ENCODE peak calls at places on chromosomes 16 and 17, in eight cellular contexts. X is neural progenitor cell, S is EL, Q is germinal center, J is immature natural killer cell, Z is iris pigment epithelial cell, U is mammary epithelial cell, D is astrocyte of the spinal cord. L is an unnamed sample.

GRCh38 chr16:11586375-11586855 is 304 bp downstream of the LITAF start:
- DNase-seq in J (no peak), U (no peak), S (peak), D (no peak), Q (peak), X (no peak), Z (no peak), L (no peak)

GRCh38 chr17:79806863-79807720 is 10.2 kb upstream of the CBX8 start:
- DNase-seq in D (no peak), U (no peak), X (peak), J (no peak), Z (no peak), S (no peak), Q (no peak), L (no peak)

GRCh38 chr16:2388875-2389433 is 40.3 kb upstream of the CCNF start:
- DNase-seq in Q (no peak), Z (peak), J (no peak), U (peak), X (no peak), S (peak), D (peak), L (peak)

GRCh38 chr17:77772461-77772897 is 186.0 kb upstream of the TNRC6C start:
- DNase-seq in J (peak), Z (peak), U (no peak), X (peak), S (peak), D (peak), Q (peak), L (peak)

GRCh38 chr17:44916059-44916780 is 920 bp upstream of the GFAP start:
- DNase-seq in X (peak), Z (no peak), S (no peak), U (no peak), J (no peak), Q (no peak), D (no peak), L (peak)

GRCh38 chr17:80772906-80773242 is 218.8 kb upstream of the CHMP6 start:
- DNase-seq in S (no peak), Q (no peak), Z (no peak), J (no peak), U (no peak), X (no peak), D (no peak), L (no peak)

GRCh38 chr17:51598824-51599223 is 338.5 kb downstream of the UTP18 start:
- DNase-seq in J (no peak), Q (no peak), Z (no peak), X (no peak), U (no peak), S (no peak), D (no peak), L (no peak)

GRCh38 chr16:52078716-52079655 is 468.0 kb downstream of the TOX3 start:
- DNase-seq in J (no peak), Z (no peak), U (no peak), D (no peak), Q (no peak), X (no peak), S (no peak), L (no peak)

GRCh38 chr16:69187387-69187890 is 475 bp downstream of the SNTB2 start:
- DNase-seq in Z (peak), X (peak), J (peak), S (peak), U (peak), D (no peak), Q (peak), L (peak)

GRCh38 chr17:51059781-51060180 is 60.9 kb downstream of the SPAG9 start:
- DNase-seq in U (no peak), D (peak), S (peak), X (no peak), J (no peak), Z (peak), Q (no peak), L (no peak)

GRCh38 chr17:77535892-77536291 is 395.1 kb downstream of the SEC14L1 start:
- DNase-seq in U (no peak), S (no peak), Q (no peak), D (no peak), Z (no peak), J (no peak), X (no peak), L (no peak)

GRCh38 chr17:10151667-10152496 is 46.5 kb downstream of the GAS7 start:
- DNase-seq in Q (peak), D (no peak), U (no peak), S (no peak), X (no peak), J (peak), Z (no peak), L (no peak)

GRCh38 chr16:27505297-27506236 is 44.1 kb downstream of the GTF3C1 start:
- DNase-seq in Q (no peak), U (peak), Z (no peak), D (no peak), J (no peak), X (no peak), S (no peak), L (no peak)

GRCh38 chr17:36443777-36444176 is 42.7 kb upstream of the ZNHIT3 start:
- DNase-seq in U (no peak), J (no peak), S (no peak), Z (no peak), X (peak), Q (no peak), D (no peak), L (no peak)

GRCh38 chr17:36503456-36504155 is 17.1 kb downstream of the ZNHIT3 start:
- DNase-seq in Z (no peak), D (no peak), X (no peak), Q (no peak), J (no peak), S (no peak), U (no peak), L (no peak)

GRCh38 chr17:12536472-12536871 is 129.2 kb upstream of the MYOCD start:
- DNase-seq in Z (peak), Q (no peak), D (no peak), S (peak), U (no peak), J (no peak), X (no peak), L (no peak)

GRCh38 chr16:23504076-23504452 is 6.2 kb downstream of the GGA2 start:
- DNase-seq in S (peak), Q (no peak), X (no peak), J (no peak), U (peak), D (peak), Z (peak), L (no peak)

GRCh38 chr17:2181206-2181983 is 122.2 kb downstream of the SMG6 start:
- DNase-seq in Z (peak), D (peak), J (peak), U (no peak), S (peak), Q (no peak), X (peak), L (peak)

GRCh38 chr17:42673885-42674754 is 2.7 kb downstream of the PLEKHH3 start:
- DNase-seq in J (peak), D (peak), Q (peak), X (peak), U (peak), S (peak), Z (peak), L (peak)

GRCh38 chr16:30946671-30947532 is 2.0 kb upstream of the ORAI3 start:
- DNase-seq in J (no peak), Q (no peak), S (no peak), X (no peak), D (no peak), U (no peak), Z (no peak), L (no peak)

GRCh38 chr16:67395105-67395457 is 1.8 kb upstream of the TPPP3 start:
- DNase-seq in Q (no peak), X (no peak), D (no peak), S (no peak), Z (no peak), U (no peak), J (no peak), L (no peak)

GRCh38 chr16:5001986-5002385 is 31.7 kb downstream of the NAGPA start:
- DNase-seq in U (no peak), X (no peak), S (no peak), D (no peak), Q (no peak), Z (no peak), J (no peak), L (no peak)

GRCh38 chr17:15348030-15348429 is 6.6 kb upstream of the TEKT3 start:
- DNase-seq in U (peak), J (no peak), S (peak), D (peak), Z (peak), Q (no peak), X (no peak), L (no peak)